ENCODE peak calls at places on chromosomes 16 and 17, in nine cellular contexts. S is mammary epithelial cell, Q is H1, E is fibroblast of lung, A is GM23338, D is A673, M is neural progenitor cell, N is HepG2, J is hepatocyte. R is an unnamed sample.

GRCh38 chr16:53769787-53770186 is 65.8 kb downstream of the FTO start:
- DNase-seq in A (no peak), E (no peak), M (no peak), N (no peak), D (no peak), J (no peak), Q (no peak), S (no peak), R (no peak)

GRCh38 chr16:11361751-11362742 is 16.8 kb downstream of the RMI2 start:
- DNase-seq in A (no peak), D (peak), S (no peak), J (no peak), N (no peak), Q (no peak), E (no peak), M (no peak), R (no peak)

GRCh38 chr16:87043273-87044030 is 273.7 kb downstream of the C16orf95 start:
- DNase-seq in Q (no peak), M (no peak), N (no peak), D (no peak), S (no peak), A (no peak), E (peak), J (no peak), R (no peak)

GRCh38 chr16:70754371-70754770 is 46.6 kb downstream of the VAC14 start:
- DNase-seq in D (no peak), E (no peak), A (no peak), N (no peak), J (no peak), Q (no peak), M (no peak), S (no peak), R (no peak)

GRCh38 chr16:73047536-73048291 is at the start of gene ZFHX3:
- DNase-seq in A (peak), D (peak), S (peak), N (peak), J (peak), M (peak), E (peak), Q (peak), R (no peak)

GRCh38 chr17:61484174-61484573 is 32.0 kb downstream of the TBX4 start:
- DNase-seq in M (no peak), D (no peak), Q (no peak), N (no peak), A (no peak), S (no peak), E (no peak), J (no peak), R (no peak)

GRCh38 chr16:27264151-27264550 is 4.4 kb downstream of the NSMCE1 start:
- DNase-seq in A (no peak), N (peak), S (peak), D (no peak), M (no peak), Q (no peak), J (no peak), E (peak), R (no peak)

GRCh38 chr17:29007456-29008455 is 1.9 kb upstream of the SEZ6 start:
- DNase-seq in S (peak), M (no peak), N (no peak), Q (no peak), J (peak), E (no peak), A (no peak), D (no peak), R (no peak)

GRCh38 chr17:16425202-16425601 is 9.8 kb downstream of the TRPV2 start:
- DNase-seq in S (no peak), A (no peak), E (no peak), N (no peak), Q (no peak), J (no peak), M (no peak), D (no peak), R (no peak)

GRCh38 chr16:59865071-59865671 is 1131.1 kb upstream of the GOT2 start:
- DNase-seq in N (no peak), Q (no peak), A (no peak), E (no peak), D (no peak), S (no peak), J (no peak), M (no peak), R (no peak)

GRCh38 chr16:4324871-4325740 is 9.2 kb downstream of the GLIS2 start:
- DNase-seq in A (no peak), M (no peak), Q (no peak), J (no peak), S (no peak), N (no peak), E (no peak), D (no peak), R (no peak)

GRCh38 chr17:6035801-6036394 is 34.3 kb upstream of the WSCD1 start:
- DNase-seq in S (no peak), A (no peak), N (no peak), E (no peak), Q (no peak), D (no peak), J (no peak), M (no peak), R (no peak)

GRCh38 chr16:56257666-56258359 is 66.5 kb downstream of the GNAO1 start:
- DNase-seq in M (no peak), E (no peak), A (no peak), N (no peak), S (no peak), J (no peak), D (no peak), Q (no peak), R (no peak)

GRCh38 chr16:68116256-68116853 is 31.2 kb downstream of the NFATC3 start:
- DNase-seq in E (peak), N (no peak), D (peak), S (peak), Q (no peak), M (no peak), A (no peak), J (peak), R (no peak)

GRCh38 chr16:80527297-80527696 is 13.5 kb upstream of the DYNLRB2 start:
- DNase-seq in N (peak), J (peak), D (peak), S (peak), A (peak), M (peak), E (peak), Q (peak), R (no peak)

GRCh38 chr16:24117680-24118079 is 138.5 kb upstream of the CACNG3 start:
- DNase-seq in A (peak), S (no peak), D (no peak), M (no peak), J (no peak), N (no peak), E (no peak), Q (no peak), R (no peak)

GRCh38 chr17:1399366-1399678 is 700 bp downstream of the YWHAE start:
- DNase-seq in A (no peak), D (no peak), M (no peak), N (no peak), Q (no peak), J (peak), S (no peak), E (no peak), R (no peak)

GRCh38 chr16:81405702-81406113 is 38.9 kb upstream of the CMIP start:
- DNase-seq in Q (no peak), N (peak), M (no peak), D (no peak), E (peak), S (peak), J (peak), A (peak), R (no peak)

GRCh38 chr16:28202147-28202746 is 9.5 kb downstream of the XPO6 start:
- DNase-seq in N (no peak), M (no peak), S (no peak), Q (no peak), D (no peak), J (no peak), A (peak), E (no peak), R (no peak)

GRCh38 chr16:7449808-7450207 is 117.2 kb downstream of the RBFOX1 start:
- DNase-seq in E (no peak), D (no peak), S (no peak), Q (no peak), M (no peak), N (no peak), J (no peak), A (no peak), R (no peak)

GRCh38 chr17:36935681-36936454 is 1.4 kb upstream of the LHX1 start:
- DNase-seq in E (no peak), N (no peak), A (peak), J (no peak), D (no peak), M (peak), Q (peak), S (no peak), R (no peak)

GRCh38 chr17:8492121-8492520 is 56.4 kb downstream of the NDEL1 start:
- DNase-seq in S (no peak), J (no peak), D (no peak), E (no peak), N (no peak), M (no peak), Q (no peak), A (no peak), R (no peak)

GRCh38 chr17:8868529-8868951 is 1.1 kb upstream of the PIK3R6 start:
- DNase-seq in D (no peak), E (no peak), J (no peak), S (no peak), M (no peak), A (no peak), N (no peak), Q (no peak), R (no peak)

GRCh38 chr16:58885528-58886170 is 151.5 kb upstream of the GOT2 start:
- DNase-seq in A (no peak), M (no peak), S (peak), N (no peak), J (no peak), D (no peak), E (peak), Q (no peak), R (no peak)

GRCh38 chr17:10631048-10631700 is 25.9 kb downstream of the MYH3 start:
- DNase-seq in A (peak), D (peak), M (peak), J (peak), E (peak), S (no peak), N (no peak), Q (peak), R (no peak)

GRCh38 chr16:31893824-31894223 is 20.2 kb downstream of the ZNF267 start:
- DNase-seq in N (no peak), M (no peak), E (no peak), S (no peak), Q (no peak), D (no peak), A (no peak), J (no peak), R (no peak)

GRCh38 chr16:31899505-31899904 is 25.9 kb downstream of the ZNF267 start:
- DNase-seq in E (no peak), A (no peak), N (no peak), Q (no peak), J (no peak), M (no peak), S (no peak), D (no peak), R (no peak)

GRCh38 chr16:31897283-31897682 is 23.7 kb downstream of the ZNF267 start:
- DNase-seq in A (no peak), D (no peak), M (no peak), E (no peak), J (no peak), N (no peak), S (no peak), Q (no peak), R (no peak)
- H3K27ac ChIP-seq in A (no peak), D (no peak), M (no peak), E (no peak), J (no peak), N (no peak), S (no peak), Q (no peak), R (no peak)

GRCh38 chr16:2207872-2208271 is 2.6 kb downstream of the MLST8 start:
- DNase-seq in S (no peak), M (no peak), J (no peak), E (no peak), A (no peak), Q (no peak), N (no peak), D (no peak), R (no peak)

GRCh38 chr16:2206780-2207433 is 1.7 kb downstream of the MLST8 start:
- DNase-seq in E (no peak), S (no peak), N (no peak), A (no peak), M (no peak), J (no peak), D (no peak), Q (no peak), R (no peak)

GRCh38 chr16:2209258-2210008 is 1.2 kb downstream of the BRICD5 start:
- DNase-seq in Q (no peak), A (no peak), S (no peak), J (no peak), M (no peak), N (no peak), E (no peak), D (no peak), R (no peak)

GRCh38 chr16:2208772-2209171 is 1.9 kb downstream of the BRICD5 start:
- DNase-seq in D (no peak), Q (no peak), E (no peak), A (no peak), S (no peak), N (no peak), M (no peak), J (no peak), R (no peak)

GRCh38 chr16:2208308-2208707 is 2.4 kb downstream of the BRICD5 start:
- DNase-seq in D (no peak), Q (no peak), A (no peak), J (no peak), S (no peak), M (no peak), E (no peak), N (no peak), R (no peak)
- TF ChIP-seq EZH2 in D (no peak), Q (no peak), A (no peak), J (no peak), S (no peak), M (no peak), E (no peak), N (no peak), R (no peak)

DNA sequence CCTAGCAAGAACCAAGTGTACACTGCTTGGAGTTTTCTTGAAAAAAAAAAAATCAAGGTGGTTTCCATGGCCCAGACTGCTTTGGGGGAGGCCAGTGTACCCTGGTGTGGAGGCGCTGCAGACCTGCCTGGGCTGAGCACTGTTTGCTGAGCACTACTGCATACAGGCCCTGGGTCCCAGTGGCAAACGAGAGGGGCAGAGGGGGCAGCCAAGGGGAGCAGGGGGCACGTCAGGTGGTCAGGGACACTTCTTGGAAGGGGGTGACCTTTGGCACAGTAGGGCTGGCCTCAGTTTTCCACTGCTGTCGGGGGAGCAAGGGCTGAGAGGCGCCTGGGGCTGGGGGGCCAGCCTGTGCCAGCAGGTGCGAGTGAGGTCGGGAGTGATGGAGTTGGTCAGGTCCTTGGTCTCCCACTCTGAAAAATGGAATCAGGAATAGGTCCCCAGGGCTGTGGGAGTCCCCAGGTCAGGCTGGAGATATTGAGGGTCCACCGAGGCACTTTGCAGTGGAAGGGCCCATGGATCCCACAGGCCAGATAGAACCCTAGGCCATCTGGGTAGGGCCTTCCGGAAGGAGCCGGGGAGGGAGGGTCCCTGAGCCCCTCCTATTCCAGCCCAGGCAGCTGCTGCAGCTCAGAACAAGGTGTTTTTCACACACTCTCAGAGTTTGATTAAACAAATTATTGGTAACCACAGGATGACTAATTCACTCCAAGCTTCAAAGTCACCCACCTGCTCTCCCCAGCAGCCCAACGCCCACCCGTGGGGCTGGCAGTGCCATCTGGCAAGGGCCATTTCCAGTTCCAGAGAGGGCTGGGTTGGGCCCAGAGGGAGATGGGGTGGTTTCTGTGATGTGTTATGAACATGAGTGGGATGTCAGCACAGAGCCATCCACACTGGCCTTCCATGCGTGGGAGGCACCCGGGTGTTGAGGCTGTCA is 3.5 kb downstream of the ZFPM1 start:
- DNase-seq in D (no peak), A (no peak), M (no peak), Q (no peak), E (no peak), S (peak), N (no peak), J (no peak), R (no peak)
- H3K27ac ChIP-seq in D (no peak), A (no peak), M (no peak), Q (no peak), E (no peak), S (no peak), N (peak), J (peak), R (no peak)

GRCh38 chr17:50372708-50373556 is at the start of the genes EME1 and MRPL27:
- DNase-seq in M (peak), N (peak), J (peak), A (peak), D (peak), E (peak), S (peak), Q (peak), R (peak)
- TF ChIP-seq EZH2 in M (peak), N (no peak), J (no peak), A (no peak), D (no peak), E (no peak), S (no peak), Q (no peak), R (no peak)

GRCh38 chr16:50160495-50161164 is 7.5 kb downstream of the TENT4B start:
- DNase-seq in D (no peak), N (no peak), J (no peak), Q (no peak), A (no peak), E (no peak), S (no peak), M (no peak), R (no peak)
- H3K27ac ChIP-seq in D (no peak), N (no peak), J (no peak), Q (no peak), A (no peak), E (no peak), S (no peak), M (no peak), R (no peak)

DNA sequence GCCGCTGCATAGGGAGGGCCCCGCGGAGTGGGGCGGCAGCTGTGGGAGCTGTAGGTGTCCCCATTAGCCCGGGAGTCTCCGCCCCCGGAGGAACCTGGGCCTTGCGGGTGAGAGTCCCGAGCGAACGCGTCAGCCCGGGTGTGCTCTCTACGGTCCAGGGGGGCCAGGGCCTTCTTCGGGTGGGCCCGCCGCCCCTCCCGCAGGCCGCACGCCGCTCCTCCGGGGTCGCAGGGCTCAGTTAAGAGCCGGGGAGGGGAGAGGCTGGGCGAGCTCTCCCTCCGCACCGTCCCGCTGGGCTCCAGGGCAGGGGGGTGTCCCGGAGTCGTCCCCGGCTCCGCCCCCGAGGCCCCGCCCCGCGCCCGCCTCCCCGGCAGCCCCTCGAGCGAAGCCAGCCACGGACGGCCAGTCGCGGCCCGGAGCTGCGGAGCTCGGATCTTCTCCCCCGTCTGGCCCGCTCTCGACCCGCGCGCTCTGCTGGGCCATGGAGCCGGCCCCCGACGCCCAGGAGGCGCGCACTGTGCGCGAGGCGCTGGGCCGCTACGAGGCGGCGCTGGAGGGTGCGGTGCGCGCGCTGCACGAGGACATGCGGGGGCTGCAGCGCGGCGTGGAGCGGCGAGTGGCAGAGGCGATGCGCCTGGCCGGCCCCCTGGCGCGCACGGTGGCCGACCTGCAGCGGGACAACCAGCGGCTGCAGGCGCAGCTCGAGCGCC is at the start of gene SMTNL2:
- DNase-seq in M (peak), A (peak), N (no peak), S (no peak), Q (no peak), J (peak), E (no peak), D (peak), R (no peak)
- TF ChIP-seq EZH2 in M (no peak), A (no peak), N (no peak), S (no peak), Q (no peak), J (no peak), E (peak), D (no peak), R (no peak)

GRCh38 chr17:79864617-79865250 is 25.5 kb upstream of the CBX4 start:
- DNase-seq in A (no peak), Q (no peak), J (no peak), M (no peak), D (no peak), E (no peak), S (peak), N (no peak), R (no peak)
- H3K27ac ChIP-seq in A (no peak), Q (no peak), J (no peak), M (no peak), D (no peak), E (no peak), S (no peak), N (no peak), R (no peak)

GRCh38 chr16:1073566-1074378 is 1.2 kb downstream of the SSTR5 start:
- DNase-seq in Q (no peak), M (peak), N (peak), J (no peak), A (peak), E (no peak), D (no peak), S (no peak), R (no peak)
- TF ChIP-seq EZH2 in Q (no peak), M (no peak), N (no peak), J (no peak), A (no peak), E (no peak), D (no peak), S (no peak), R (no peak)

GRCh38 chr17:76254275-76254674 is 10.9 kb upstream of the UBALD2 start:
- DNase-seq in E (no peak), J (no peak), N (no peak), A (no peak), S (no peak), M (no peak), D (no peak), Q (no peak), R (no peak)

GRCh38 chr17:76248013-76248782 is 7.9 kb upstream of the RNF157 start:
- DNase-seq in N (no peak), S (no peak), M (no peak), E (no peak), A (no peak), J (no peak), Q (no peak), D (no peak), R (no peak)

GRCh38 chr17:76250141-76250540 is 9.8 kb upstream of the RNF157 start:
- DNase-seq in J (no peak), M (no peak), E (no peak), A (no peak), Q (no peak), D (no peak), N (no peak), S (no peak), R (no peak)

GRCh38 chr17:76252040-76252954 is 12.0 kb upstream of the RNF157 start:
- DNase-seq in E (peak), M (no peak), A (no peak), N (peak), J (peak), Q (no peak), D (no peak), S (peak), R (no peak)

GRCh38 chr17:76251478-76252039 is 11.3 kb upstream of the RNF157 start:
- DNase-seq in J (no peak), D (no peak), N (peak), Q (no peak), A (no peak), E (no peak), S (no peak), M (no peak), R (no peak)
- H3K27ac ChIP-seq in J (peak), D (no peak), N (peak), Q (no peak), A (no peak), E (peak), S (no peak), M (no peak), R (no peak)